ENCODE peak calls at places on chromosomes 3 and 15, in four cellular contexts. E is neural crest cell, W is GM23338, L is HFFc6. K is an unnamed sample.

GRCh38 chr3:171616798-171617197 is 156.6 kb upstream of the TNIK start:
- DNase-seq in E (no peak), W (no peak), L (no peak), K (no peak)

GRCh38 chr3:32399030-32399620 is 7.5 kb downstream of the CMTM7 start:
- DNase-seq in E (no peak), W (peak), L (peak), K (no peak)

GRCh38 chr15:98503970-98504369 is 144.4 kb upstream of the IGF1R start:
- DNase-seq in E (no peak), W (no peak), L (peak), K (peak)

GRCh38 chr3:197270558-197271317 is 27.7 kb downstream of the DLG1 start:
- DNase-seq in E (no peak), W (no peak), L (no peak), K (no peak)

GRCh38 chr3:71421820-71422566 is 161.5 kb downstream of the FOXP1 start:
- DNase-seq in E (no peak), W (no peak), L (no peak), K (no peak)

GRCh38 chr3:177340243-177340830 is 143.1 kb upstream of the TBL1XR1 start:
- DNase-seq in E (no peak), W (no peak), L (no peak), K (no peak)

GRCh38 chr15:40992825-40993224 is 39.6 kb downstream of the CHAC1 start:
- DNase-seq in E (no peak), W (no peak), L (no peak), K (no peak)

GRCh38 chr3:24968076-24968475 is 460.0 kb upstream of the RARB start:
- DNase-seq in E (no peak), W (no peak), L (no peak), K (no peak)

GRCh38 chr15:35306361-35306981 is 221.4 kb upstream of the NANOGP8 start:
- DNase-seq in E (peak), W (peak), L (peak), K (no peak)

GRCh38 chr3:190772831-190773230 is 89.7 kb downstream of the GMNC start:
- DNase-seq in E (no peak), W (no peak), L (no peak), K (no peak)

GRCh38 chr15:64681424-64682024 is 93.9 kb downstream of the RBPMS2 start:
- DNase-seq in E (peak), W (peak), L (peak), K (no peak)

GRCh38 chr3:177565981-177566380 is 368.7 kb upstream of the TBL1XR1 start:
- DNase-seq in E (no peak), W (no peak), L (no peak), K (no peak)

GRCh38 chr3:129688310-129688895 is 81.9 kb upstream of the PLXND1 start:
- DNase-seq in E (peak), W (peak), L (no peak), K (no peak)

GRCh38 chr3:79167651-79168416 is 600.0 kb downstream of the ROBO1 start:
- DNase-seq in E (no peak), W (no peak), L (peak), K (peak)

GRCh38 chr3:14289590-14290453 is 111.2 kb downstream of the LSM3 start:
- DNase-seq in E (no peak), W (no peak), L (peak), K (peak)

GRCh38 chr3:170753421-170754344 is 116.3 kb downstream of the RPL22L1 start:
- DNase-seq in E (no peak), W (no peak), L (peak), K (no peak)

GRCh38 chr3:178948546-178948945 is 123.1 kb downstream of the ZMAT3 start:
- DNase-seq in E (no peak), W (no peak), L (no peak), K (no peak)

GRCh38 chr3:31724681-31725080 is 192.0 kb downstream of the STT3B start:
- DNase-seq in E (no peak), W (peak), L (no peak), K (no peak)

GRCh38 chr3:73513260-73513659 is 111.5 kb downstream of the PDZRN3 start:
- DNase-seq in E (no peak), W (no peak), L (no peak), K (no peak)

GRCh38 chr15:60419752-60420151 is 22.0 kb upstream of the ANXA2 start:
- DNase-seq in E (no peak), W (no peak), L (peak), K (no peak)

GRCh38 chr3:174023445-174023844 is 625.9 kb downstream of the NLGN1 start:
- DNase-seq in E (no peak), W (no peak), L (no peak), K (no peak)

GRCh38 chr3:185153170-185153733 is 392 bp upstream of the C3orf70 start:
- DNase-seq in E (peak), W (peak), L (no peak), K (no peak)

GRCh38 chr3:126355777-126356372 is 1.3 kb downstream of the KLF15 start:
- DNase-seq in E (peak), W (peak), L (peak), K (no peak)

GRCh38 chr3:73361591-73361990 is 263.1 kb downstream of the PDZRN3 start:
- DNase-seq in E (no peak), W (no peak), L (no peak), K (no peak)

GRCh38 chr3:50078622-50079021 is 10.1 kb upstream of the RBM5 start:
- DNase-seq in E (no peak), W (no peak), L (no peak), K (no peak)

GRCh38 chr3:120160050-120160449 is 65.8 kb upstream of the GSK3B start:
- DNase-seq in E (no peak), W (peak), L (peak), K (peak)

GRCh38 chr3:13174011-13174802 is 101.0 kb upstream of the IQSEC1 start:
- DNase-seq in E (no peak), W (no peak), L (no peak), K (no peak)

GRCh38 chr3:146505496-146505895 is 36.1 kb upstream of the PLSCR2 start:
- DNase-seq in E (no peak), W (no peak), L (no peak), K (no peak)

GRCh38 chr3:188979236-188979635 is 192.5 kb upstream of the TPRG1 start:
- DNase-seq in E (no peak), W (no peak), L (no peak), K (no peak)

GRCh38 chr3:196634224-196634623 is 5.3 kb upstream of the NRROS start:
- DNase-seq in E (no peak), W (no peak), L (no peak), K (no peak)

GRCh38 chr3:23913873-23914743 is 2.7 kb downstream of the NKIRAS1 start:
- DNase-seq in E (no peak), W (no peak), L (no peak), K (no peak)

GRCh38 chr3:184780981-184781515 is 30.9 kb upstream of the VPS8 start:
- DNase-seq in E (no peak), W (no peak), L (peak), K (no peak)

GRCh38 chr15:62262305-62262941 is 97.3 kb upstream of the C2CD4B start:
- DNase-seq in E (no peak), W (peak), L (no peak), K (no peak)

GRCh38 chr3:141280086-141280485 is 48.5 kb downstream of the PXYLP1 start:
- DNase-seq in E (no peak), W (no peak), L (peak), K (peak)

GRCh38 chr3:37863552-37863865 is 1.8 kb downstream of the CTDSPL start:
- DNase-seq in E (no peak), W (no peak), L (no peak), K (no peak)

GRCh38 chr3:37862712-37863551 is 1.3 kb downstream of the CTDSPL start:
- DNase-seq in E (no peak), W (peak), L (peak), K (no peak)

GRCh38 chr3:37863949-37864822 is 2.5 kb downstream of the CTDSPL start:
- DNase-seq in E (no peak), W (peak), L (no peak), K (no peak)

GRCh38 chr3:37867144-37867543 is 5.5 kb downstream of the CTDSPL start:
- DNase-seq in E (no peak), W (no peak), L (no peak), K (no peak)

GRCh38 chr3:37864904-37865303 is 3.2 kb downstream of the CTDSPL start:
- DNase-seq in E (no peak), W (no peak), L (no peak), K (no peak)
- TF ChIP-seq CTCF in E (no peak), W (no peak), L (no peak), K (no peak)

GRCh38 chr3:18207232-18207631 is 217.9 kb downstream of the SATB1 start:
- DNase-seq in E (no peak), W (no peak), L (no peak), K (no peak)
- TF ChIP-seq CTCF in E (no peak), W (no peak), L (no peak), K (no peak)

GRCh38 chr15:101250331-101250730 is 1.5 kb downstream of the CHSY1 start:
- DNase-seq in E (no peak), W (no peak), L (peak), K (no peak)
- TF ChIP-seq CTCF in E (no peak), W (no peak), L (no peak), K (no peak)

DNA sequence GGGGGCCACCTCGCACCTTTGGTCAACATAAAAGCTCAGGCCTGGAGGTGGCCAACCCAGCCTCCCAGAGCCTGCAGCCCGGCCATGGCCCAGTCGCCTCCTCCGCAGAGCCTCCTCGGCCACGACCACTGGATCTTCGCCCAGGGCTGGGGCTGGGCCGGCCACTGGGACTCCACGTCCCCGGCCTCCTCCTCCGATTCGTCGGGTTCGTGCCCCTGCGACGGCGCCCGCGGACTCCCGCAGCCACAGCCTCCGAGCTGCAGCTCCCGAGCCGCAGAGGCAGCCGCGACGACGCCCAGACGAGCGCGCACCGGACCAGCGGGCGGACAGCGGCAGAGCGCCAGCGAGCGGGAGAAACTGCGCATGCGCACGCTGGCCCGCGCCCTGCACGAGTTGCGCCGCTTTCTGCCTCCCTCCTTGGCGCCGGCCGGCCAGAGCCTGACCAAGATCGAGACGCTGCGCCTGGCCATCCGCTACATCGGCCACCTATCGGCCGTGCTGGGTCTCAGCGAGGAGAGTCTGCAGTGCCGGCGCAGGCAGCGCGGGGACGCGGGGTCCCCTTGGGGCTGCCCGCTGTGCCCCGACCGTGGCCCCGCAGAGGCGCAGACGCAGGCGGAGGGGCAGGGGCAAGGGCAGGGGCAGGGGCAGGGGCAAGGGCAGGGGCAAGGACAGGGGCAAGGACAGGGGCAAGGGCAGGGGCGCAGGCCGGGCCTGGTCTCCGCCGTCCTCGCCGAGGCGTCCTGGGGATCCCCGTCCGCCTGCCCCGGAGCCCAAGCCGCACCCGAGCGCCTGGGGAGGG is at the start of gene MESP2:
- DNase-seq in E (peak), W (peak), L (peak), K (no peak)
- TF ChIP-seq CTCF in E (peak), W (peak), L (peak), K (peak)

GRCh38 chr3:100893590-100893989 is 99.6 kb downstream of the ABI3BP start:
- DNase-seq in E (no peak), W (peak), L (peak), K (no peak)
- TF ChIP-seq CTCF in E (peak), W (peak), L (peak), K (peak)

K was measured in AG09309.